ENCODE peak calls at places on chromosomes 3 and 15, in seven cellular contexts. X, C, R, E, S, Y and N are unnamed samples.
A peak's percentile ranks its signal among the peaks of the same experiment; 100 is the strongest.

GRCh38 chr15:41121951-41122350 is 5.9 kb upstream of the INO80 start:
- DNase-seq in X (no peak), C (no peak), R (no peak), E (no peak), S (no peak), Y (no peak), N (no peak)

GRCh38 chr15:76337739-76338554 is 1.4 kb downstream of the ISL2 start:
- DNase-seq in X (no peak), C (no peak), R (no peak), E (peak; percentile 41), S (no peak), Y (no peak), N (no peak)

GRCh38 chr3:182692685-182693084 is 100.6 kb upstream of the ATP11B start:
- DNase-seq in X (peak; percentile 28), C (no peak), R (no peak), E (no peak), S (no peak), Y (no peak), N (no peak)

GRCh38 chr3:42635111-42635510 is 18.4 kb upstream of the ZBTB47 start:
- DNase-seq in X (no peak), C (no peak), R (no peak), E (peak; percentile 46), S (peak; percentile 16), Y (no peak), N (no peak)

GRCh38 chr3:70899816-70900215 is 587.4 kb upstream of the MDFIC2 start:
- DNase-seq in X (no peak), C (no peak), R (no peak), E (no peak), S (no peak), Y (no peak), N (no peak)

GRCh38 chr3:9135930-9136525 is 113.4 kb downstream of the SRGAP3 start:
- DNase-seq in X (no peak), C (no peak), R (no peak), E (no peak), S (no peak), Y (peak; percentile 41), N (no peak)

GRCh38 chr3:73332558-73332957 is 271.1 kb downstream of the EBLN2 start:
- DNase-seq in X (no peak), C (no peak), R (no peak), E (no peak), S (no peak), Y (no peak), N (no peak)

GRCh38 chr3:88369337-88369736 is 219.6 kb downstream of the C3orf38 start:
- DNase-seq in X (no peak), C (no peak), R (no peak), E (no peak), S (peak; percentile 40), Y (no peak), N (no peak)

GRCh38 chr3:31813686-31814085 is 167.4 kb downstream of the OSBPL10 start:
- DNase-seq in X (no peak), C (no peak), R (no peak), E (no peak), S (no peak), Y (no peak), N (no peak)

GRCh38 chr3:154971771-154972326 is 108.3 kb upstream of the MME start:
- DNase-seq in X (no peak), C (no peak), R (no peak), E (peak; percentile 63), S (peak; percentile 90), Y (peak; percentile 24), N (no peak)

GRCh38 chr3:148601766-148602685 is 95.7 kb upstream of the AGTR1 start:
- DNase-seq in X (no peak), C (peak; percentile 25), R (no peak), E (peak; percentile 43), S (no peak), Y (no peak), N (no peak)

GRCh38 chr3:4351872-4352271 is 48.7 kb downstream of the SETMAR start:
- DNase-seq in X (no peak), C (no peak), R (no peak), E (no peak), S (no peak), Y (peak; percentile 22), N (no peak)

GRCh38 chr15:93150910-93151309 is 61.9 kb upstream of the RGMA start:
- DNase-seq in X (no peak), C (no peak), R (no peak), E (no peak), S (no peak), Y (no peak), N (no peak)

GRCh38 chr3:188860147-188860546 is 311.6 kb upstream of the TPRG1 start:
- DNase-seq in X (no peak), C (no peak), R (no peak), E (no peak), S (peak; percentile 42), Y (peak; percentile 9), N (no peak)

GRCh38 chr3:109050591-109051167 is 67.3 kb downstream of the MORC1 start:
- DNase-seq in X (peak; percentile 58), C (peak; percentile 36), R (no peak), E (peak; percentile 28), S (peak; percentile 59), Y (peak; percentile 20), N (peak; percentile 11)

GRCh38 chr15:66800584-66801235 is 98.7 kb downstream of the SMAD6 start:
- DNase-seq in X (no peak), C (no peak), R (no peak), E (peak; percentile 21), S (no peak), Y (peak; percentile 32), N (no peak)

GRCh38 chr3:70308760-70309159 is 3.7 kb downstream of the MDFIC2 start:
- DNase-seq in X (peak; percentile 19), C (no peak), R (no peak), E (peak; percentile 1), S (peak; percentile 14), Y (peak; percentile 11), N (no peak)

GRCh38 chr3:98733055-98733777 is 29.9 kb upstream of the ST3GAL6 start:
- DNase-seq in X (peak; percentile 21), C (no peak), R (no peak), E (peak; percentile 39), S (peak; percentile 14), Y (peak; percentile 47), N (peak; percentile 4)

GRCh38 chr3:7562892-7563291 is 702.0 kb downstream of the GRM7 start:
- DNase-seq in X (no peak), C (no peak), R (no peak), E (no peak), S (peak; percentile 38), Y (no peak), N (no peak)

GRCh38 chr3:129023909-129024308 is 22.8 kb downstream of the EFCC1 start:
- DNase-seq in X (no peak), C (peak; percentile 9), R (no peak), E (peak; percentile 29), S (peak; percentile 43), Y (no peak), N (peak; percentile 63)

GRCh38 chr3:123374016-123374415 is 74.9 kb downstream of the ADCY5 start:
- DNase-seq in X (no peak), C (no peak), R (no peak), E (no peak), S (no peak), Y (no peak), N (no peak)